ENCODE peak calls at places on chromosomes 12 and 14, in four cellular contexts. Z is COLO829, N is foreskin fibroblast, A is glutamatergic neuron. B is an unnamed sample.

GRCh38 chr14:59022144-59022543 is 166.3 kb upstream of the DAAM1 start:
- DNase-seq in A (no peak), N (no peak), Z (no peak), B (no peak)

GRCh38 chr14:59098377-59098776 is 90.1 kb upstream of the DAAM1 start:
- DNase-seq in A (no peak), N (peak), Z (no peak), B (peak)

GRCh38 chr12:68975811-68976210 is 42.8 kb upstream of the CPM start:
- DNase-seq in A (no peak), Z (no peak), N (no peak), B (no peak)

GRCh38 chr14:24238123-24238522 is 4.3 kb downstream of the TINF2 start:
- DNase-seq in Z (no peak), A (no peak), N (peak), B (no peak)

GRCh38 chr12:71170456-71170855 is 12.7 kb upstream of the TSPAN8 start:
- DNase-seq in A (no peak), N (no peak), Z (no peak), B (no peak)

GRCh38 chr14:93736378-93737014 is 51.8 kb downstream of the PRIMA1 start:
- DNase-seq in Z (no peak), A (no peak), N (no peak), B (no peak)

GRCh38 chr14:98591161-98591560 is 680.8 kb downstream of the BCL11B start:
- DNase-seq in Z (no peak), N (no peak), A (no peak), B (no peak)

GRCh38 chr12:79127268-79127895 is 262.8 kb downstream of the SYT1 start:
- DNase-seq in Z (peak), N (peak), A (no peak), B (peak)

GRCh38 chr12:43578782-43579181 is 26.8 kb upstream of the ADAMTS20 start:
- DNase-seq in Z (no peak), N (peak), A (no peak), B (no peak)

GRCh38 chr14:35140718-35141581 is 18.6 kb downstream of the PRORP start:
- DNase-seq in N (peak), A (no peak), Z (peak), B (no peak)

GRCh38 chr14:104393898-104394605 is 185.5 kb upstream of the C14orf180 start:
- DNase-seq in A (peak), N (no peak), Z (no peak), B (no peak)

GRCh38 chr12:49959570-49960473 is 1.9 kb upstream of the AQP5 start:
- DNase-seq in Z (peak), A (no peak), N (no peak), B (no peak)

GRCh38 chr12:16165506-16165905 is 112.0 kb downstream of the SLC15A5 start:
- DNase-seq in Z (peak), A (peak), N (peak), B (peak)

GRCh38 chr12:103495158-103495782 is 498 bp downstream of the C12orf42 start:
- DNase-seq in A (peak), Z (no peak), N (peak), B (no peak)

GRCh38 chr12:115710104-115710564 is 567.4 kb downstream of the MED13L start:
- DNase-seq in N (peak), A (no peak), Z (peak), B (no peak)

GRCh38 chr12:121812921-121813896 is 9.4 kb downstream of the SETD1B start:
- DNase-seq in N (peak), A (no peak), Z (no peak), B (no peak)

GRCh38 chr14:56194062-56194461 is 75.9 kb downstream of the PELI2 start:
- DNase-seq in Z (no peak), N (no peak), A (no peak), B (no peak)

GRCh38 chr14:79279645-79280399 is 931.5 kb downstream of the DIO2 start:
- DNase-seq in A (peak), N (peak), Z (no peak), B (no peak)

GRCh38 chr12:53327435-53328042 is 6.1 kb upstream of the AAAS start:
- DNase-seq in Z (no peak), A (no peak), N (peak), B (no peak)

GRCh38 chr14:104865631-104866441 is 768 bp downstream of the CEP170B start:
- DNase-seq in A (peak), N (peak), Z (peak), B (peak)

GRCh38 chr14:90616313-90616712 is 199.9 kb downstream of the TTC7B start:
- DNase-seq in Z (no peak), N (no peak), A (no peak), B (no peak)

GRCh38 chr14:52363969-52364368 is 49.9 kb downstream of the PTGER2 start:
- DNase-seq in Z (no peak), A (no peak), N (peak), B (no peak)

GRCh38 chr12:121391619-121392324 is 8.1 kb upstream of the RNF34 start:
- DNase-seq in A (no peak), Z (no peak), N (peak), B (no peak)

B was measured in HS-5.